ENCODE peak calls at places on chromosomes 7 and 10, in six cellular contexts. B is A549, T is SK-N-SH, J is HepG2, H is K562, M is GM12878. W is an unnamed sample.

GRCh38 chr7:27576360-27576944 is 86.2 kb downstream of the HIBADH start:
- DNase-seq in H (peak; percentile 16), J (peak; percentile 21), M (no peak), B (peak; percentile 14), T (peak; percentile 41), W (peak; percentile 46)

GRCh38 chr10:114874827-114875541 is 53.4 kb downstream of the FHIP2A start:
- DNase-seq in J (peak; percentile 19), M (no peak), H (no peak), T (peak; percentile 61), B (no peak), W (peak; percentile 38)

GRCh38 chr7:104650991-104651680 is 322.7 kb downstream of the LHFPL3 start:
- DNase-seq in B (no peak), H (no peak), M (no peak), J (no peak), T (peak; percentile 44), W (no peak)

GRCh38 chr10:13924020-13924725 is 337.4 kb downstream of the PRPF18 start:
- DNase-seq in H (no peak), M (no peak), B (no peak), T (no peak), J (no peak), W (peak; percentile 96)

GRCh38 chr7:5704534-5704922 is 76.9 kb downstream of the RNF216 start:
- DNase-seq in H (peak; percentile 62), T (peak; percentile 75), B (peak; percentile 71), M (no peak), J (peak; percentile 75), W (peak; percentile 84)

GRCh38 chr10:99920901-99921300 is 88.8 kb downstream of the DNMBP start:
- DNase-seq in J (no peak), T (no peak), M (no peak), H (no peak), B (no peak), W (peak; percentile 64)

GRCh38 chr10:71004176-71004575 is 115.8 kb upstream of the PCBD1 start:
- DNase-seq in J (no peak), M (no peak), B (no peak), T (no peak), H (no peak), W (no peak)

GRCh38 chr7:80277434-80278427 is 143.1 kb downstream of the GNAI1 start:
- DNase-seq in H (no peak), M (no peak), J (no peak), T (no peak), B (peak; percentile 69), W (peak; percentile 32)

GRCh38 chr10:7819126-7819470 is 793 bp downstream of the TAF3 start:
- DNase-seq in J (peak; percentile 51), B (peak; percentile 38), T (no peak), M (no peak), H (peak; percentile 47), W (peak; percentile 45)

GRCh38 chr7:130890176-130891020 is 156.4 kb upstream of the KLF14 start:
- DNase-seq in M (no peak), B (no peak), J (no peak), H (no peak), T (no peak), W (no peak)

GRCh38 chr7:108266489-108266888 is 136.3 kb upstream of the LAMB4 start:
- DNase-seq in M (no peak), B (no peak), H (no peak), J (no peak), T (no peak), W (no peak)

GRCh38 chr7:137993395-137993743 is 8.5 kb downstream of the CREB3L2 start:
- DNase-seq in M (no peak), H (no peak), J (no peak), T (no peak), B (no peak), W (no peak)

GRCh38 chr10:114255227-114255626 is 16.2 kb downstream of the VWA2 start:
- DNase-seq in M (no peak), J (no peak), B (no peak), H (peak; percentile 23), T (no peak), W (no peak)

GRCh38 chr7:98119257-98119918 is 12.7 kb downstream of the LMTK2 start:
- DNase-seq in T (no peak), H (no peak), B (peak; percentile 46), M (no peak), J (peak; percentile 53), W (peak; percentile 79)

GRCh38 chr7:150340024-150340749 is 1.2 kb downstream of the RARRES2 start:
- DNase-seq in T (no peak), B (no peak), M (no peak), H (peak; percentile 59), J (peak; percentile 56), W (peak; percentile 42)

GRCh38 chr7:140621326-140622035 is 19.1 kb downstream of the DENND2A start:
- DNase-seq in B (no peak), M (no peak), H (no peak), T (no peak), J (no peak), W (peak; percentile 55)

GRCh38 chr7:80428161-80429054 is 83.5 kb downstream of the GNAT3 start:
- DNase-seq in H (no peak), M (no peak), B (peak; percentile 28), T (peak; percentile 37), J (peak; percentile 65), W (peak; percentile 79)

GRCh38 chr10:95767884-95768556 is 12.1 kb downstream of the ENTPD1 start:
- DNase-seq in B (no peak), T (no peak), M (no peak), J (no peak), H (no peak), W (peak; percentile 66)

GRCh38 chr10:98427011-98427515 is 12.1 kb upstream of the PYROXD2 start:
- DNase-seq in H (no peak), T (no peak), M (no peak), J (no peak), B (no peak), W (no peak)

GRCh38 chr7:74480861-74481417 is 27.2 kb downstream of the GTF2IRD1 start:
- DNase-seq in J (no peak), H (no peak), T (no peak), B (no peak), M (no peak), W (peak; percentile 51)

GRCh38 chr10:122632031-122632430 is 67.6 kb downstream of the C10orf120 start:
- DNase-seq in H (no peak), B (no peak), J (no peak), M (no peak), T (peak; percentile 57), W (no peak)

GRCh38 chr7:371119-371778 is 81.3 kb downstream of the FOXL3 start:
- DNase-seq in J (peak; percentile 90), B (peak; percentile 48), H (no peak), T (peak; percentile 73), M (no peak), W (no peak)

GRCh38 chr7:27096756-27097514 is 1.1 kb upstream of the HOXA1 start:
- DNase-seq in M (no peak), J (no peak), H (no peak), B (no peak), T (no peak), W (peak; percentile 64)

GRCh38 chr7:120272896-120273475 is at the start of gene KCND2:
- DNase-seq in H (no peak), J (no peak), B (no peak), M (no peak), T (peak; percentile 39), W (no peak)

GRCh38 chr10:79044846-79045245 is 23.9 kb upstream of the ZMIZ1 start:
- DNase-seq in M (no peak), T (no peak), J (no peak), H (no peak), B (no peak), W (no peak)

GRCh38 chr7:32670105-32670504 is 174.8 kb downstream of the AVL9 start:
- DNase-seq in T (no peak), H (peak; percentile 13), B (peak; percentile 47), J (peak; percentile 94), M (no peak), W (peak; percentile 45)

GRCh38 chr10:61000769-61001730 is 57.1 kb upstream of the RHOBTB1 start:
- DNase-seq in M (no peak), H (peak; percentile 88), B (peak; percentile 59), T (peak; percentile 92), J (peak; percentile 71), W (peak; percentile 11)

DNA sequence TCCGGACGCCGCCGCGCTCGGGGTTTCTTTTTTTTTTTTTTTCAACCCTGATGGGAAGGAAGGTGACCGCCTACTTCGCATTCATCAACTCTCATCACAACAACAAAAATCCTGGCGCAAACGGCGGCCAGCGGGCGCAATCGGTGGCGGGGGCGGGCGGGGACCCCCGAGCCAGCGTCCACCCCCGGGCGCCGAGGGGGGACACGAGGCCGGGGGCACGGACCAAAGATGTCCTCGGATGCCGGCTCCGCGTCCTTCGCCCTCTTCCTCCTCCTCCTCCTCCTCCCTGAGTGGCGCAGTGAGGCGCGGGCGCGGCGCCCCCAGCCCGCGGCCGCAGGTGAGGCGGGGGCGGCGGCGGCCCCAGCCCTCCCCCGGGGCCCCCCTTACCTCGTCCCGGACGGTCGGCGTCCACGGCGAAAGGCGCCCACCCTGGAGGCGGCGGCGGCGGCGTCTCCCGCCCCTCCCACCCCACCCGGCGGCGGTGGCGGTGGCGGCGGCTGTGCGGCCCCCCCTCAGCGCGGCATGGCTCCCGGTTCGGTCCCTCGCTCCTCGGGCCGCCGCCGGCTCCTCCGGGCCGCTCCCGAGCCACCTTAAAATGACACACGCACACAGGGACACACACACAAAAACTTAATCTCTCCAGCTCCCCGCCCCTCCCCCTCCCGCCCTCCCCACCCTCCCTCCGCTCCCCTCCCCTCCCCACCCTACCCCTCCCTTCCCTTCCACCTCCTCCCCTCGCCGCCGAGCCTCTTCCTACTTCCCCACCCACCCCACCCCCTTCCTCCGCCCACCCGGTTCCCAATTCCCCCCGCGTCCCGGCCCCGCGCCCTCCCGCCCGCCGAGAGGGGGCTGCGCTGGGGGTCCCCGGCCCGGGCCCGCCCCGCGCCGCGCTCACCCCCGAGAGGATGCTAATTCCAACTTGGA is at the start of gene CTBP2:
- DNase-seq in M (no peak), T (peak; percentile 89), J (no peak), H (peak; percentile 62), B (peak; percentile 56), W (no peak)
- TF ChIP-seq SMC3 in M (no peak), T (no peak), J (no peak), H (no peak), B (no peak), W (no peak)

DNA sequence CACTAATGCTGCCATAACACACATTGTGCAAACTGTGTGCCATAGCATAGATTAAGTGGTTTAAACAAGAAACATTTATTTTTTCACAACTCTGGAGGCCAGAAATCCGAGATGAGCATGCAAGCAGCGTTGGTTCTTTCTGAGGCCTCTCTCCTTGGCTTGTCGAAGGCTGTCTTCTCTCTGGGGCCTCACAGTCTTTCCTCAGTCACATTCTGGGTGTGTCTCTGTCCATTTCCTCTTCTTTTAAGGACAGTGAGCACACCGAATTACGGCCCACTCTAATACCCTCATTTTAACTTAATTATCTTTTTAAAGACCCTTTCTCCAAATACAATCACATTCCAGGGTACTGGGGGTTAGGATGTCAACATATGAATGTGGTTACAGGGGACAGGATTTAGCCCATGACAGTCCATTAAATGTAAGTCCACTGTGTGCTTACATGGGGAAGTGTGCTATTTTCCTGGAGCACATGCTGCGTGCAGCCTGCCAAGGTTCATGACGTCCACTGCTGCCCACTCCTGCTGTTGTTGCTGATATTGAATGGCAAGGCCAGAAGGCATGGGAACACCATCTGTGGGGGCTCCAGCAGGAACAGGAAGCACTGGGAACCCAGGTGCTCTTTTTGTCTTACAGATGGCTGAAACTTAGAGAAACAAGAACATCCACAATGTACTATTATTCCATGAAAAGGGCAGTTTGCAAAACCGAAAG is 365.4 kb downstream of the GALNT17 start:
- DNase-seq in B (no peak), T (no peak), H (no peak), M (no peak), J (no peak), W (no peak)
- H3K4me3 ChIP-seq in B (no peak overlapping the region), T (no peak overlapping the region), H (no peak overlapping the region), M (no peak overlapping the region), J (no peak overlapping the region), W (no peak overlapping the region)

GRCh38 chr7:42071372-42072261 is 165.4 kb downstream of the GLI3 start:
- DNase-seq in M (no peak), J (no peak), H (no peak), B (no peak), T (no peak), W (peak; percentile 31)
- TF ChIP-seq CTCF in M (no peak), J (no peak), H (no peak), B (no peak), T (peak; percentile 21), W (no peak)

GRCh38 chr7:10104292-10104691 is 869.4 kb upstream of the PHF14 start:
- DNase-seq in H (no peak), B (no peak), M (no peak), T (no peak), J (no peak), W (no peak)
- TF ChIP-seq SMC3 in H (no peak), B (no peak), M (no peak), T (no peak), J (no peak), W (no peak)

W was measured in IMR-90.